ENCODE peak calls at places on chromosomes 5 and 9, in five cellular contexts. R, O, D, M and V are unnamed samples.

GRCh38 chr5:39628348-39628747 is 203.6 kb upstream of the DAB2 start:
- DNase-seq in D (no peak), R (no peak), M (no peak), O (no peak), V (no peak)

GRCh38 chr5:6659941-6660684 is 26.9 kb downstream of the SRD5A1 start:
- DNase-seq in R (no peak), M (no peak), O (peak), D (no peak), V (no peak)

GRCh38 chr9:71941998-71942567 is 30.6 kb downstream of the C9orf85 start:
- DNase-seq in D (no peak), M (no peak), R (no peak), O (no peak), V (no peak)

GRCh38 chr5:177399903-177400868 is at the start of gene PFN3:
- DNase-seq in R (no peak), D (no peak), O (no peak), M (no peak), V (no peak)

GRCh38 chr9:16207161-16207560 is 654.3 kb downstream of the CCDC171 start:
- DNase-seq in O (no peak), M (no peak), D (no peak), R (no peak), V (no peak)

GRCh38 chr9:133633681-133633990 is 2.5 kb upstream of the DBH start:
- DNase-seq in O (no peak), D (no peak), M (no peak), R (no peak), V (no peak)

GRCh38 chr5:36055984-36056383 is 10.7 kb downstream of the UGT3A2 start:
- DNase-seq in M (no peak), R (no peak), O (no peak), D (no peak), V (no peak)

GRCh38 chr9:91085499-91086291 is 276.0 kb downstream of the AUH start:
- DNase-seq in O (no peak), R (no peak), M (no peak), D (no peak), V (no peak)

GRCh38 chr9:26157411-26157810 is 479.2 kb upstream of the TUSC1 start:
- DNase-seq in R (no peak), D (no peak), M (no peak), O (no peak), V (no peak)